ENCODE peak calls at places on chromosome X, in five cellular contexts. N, A, X, G and W are unnamed samples.

GRCh38 chrX:97308161-97308560 is 424.5 kb downstream of the RPA4 start:
- DNase-seq in N (no peak), A (no peak), X (no peak), G (no peak), W (no peak)

GRCh38 chrX:153909024-153909979 is 4.8 kb downstream of the AVPR2 start:
- DNase-seq in N (no peak), A (peak), X (no peak), G (no peak), W (peak)

GRCh38 chrX:13254076-13254785 is 65.6 kb downstream of the ATXN3L start:
- DNase-seq in N (peak), A (peak), X (no peak), G (no peak), W (no peak)

GRCh38 chrX:77070108-77070918 is 376.9 kb upstream of the FGF16 start:
- DNase-seq in N (no peak), A (no peak), X (no peak), G (no peak), W (no peak)

GRCh38 chrX:148309413-148309812 is 191.0 kb upstream of the AFF2 start:
- DNase-seq in N (no peak), A (no peak), X (no peak), G (no peak), W (no peak)

GRCh38 chrX:40314070-40314469 is 216.3 kb upstream of the BCOR start:
- DNase-seq in N (no peak), A (no peak), X (no peak), G (peak), W (peak)

GRCh38 chrX:45735571-45735970 is 534.9 kb upstream of the DIPK2B start:
- DNase-seq in N (no peak), A (no peak), X (no peak), G (no peak), W (no peak)

GRCh38 chrX:16711219-16712115 is 1.0 kb downstream of the CTPS2 start:
- DNase-seq in N (no peak), A (peak), X (no peak), G (peak), W (no peak)

GRCh38 chrX:24082446-24082845 is 27.7 kb downstream of the EIF2S3 start:
- DNase-seq in N (no peak), A (no peak), X (no peak), G (no peak), W (no peak)

GRCh38 chrX:48753708-48754107 is 7.8 kb upstream of the GLOD5 start:
- DNase-seq in N (no peak), A (no peak), X (no peak), G (no peak), W (no peak)

GRCh38 chrX:123975180-123975579 is 13.7 kb downstream of the STAG2 start:
- DNase-seq in N (no peak), A (no peak), X (no peak), G (no peak), W (no peak)

GRCh38 chrX:119690921-119691716 is 1.8 kb downstream of the SEPTIN6 start:
- DNase-seq in N (no peak), A (no peak), X (no peak), G (no peak), W (no peak)

GRCh38 chrX:19682712-19683331 is 167.5 kb upstream of the MAP3K15 start:
- DNase-seq in N (no peak), A (no peak), X (no peak), G (no peak), W (peak)
- TF ChIP-seq SUZ12 in N (no peak), A (no peak), X (no peak), G (no peak), W (no peak)

GRCh38 chrX:11722304-11722703 is 35.7 kb upstream of the MSL3 start:
- DNase-seq in N (no peak), A (no peak), X (no peak), G (no peak), W (no peak)

GRCh38 chrX:11728556-11728955 is 29.5 kb upstream of the MSL3 start:
- DNase-seq in N (no peak), A (no peak), X (no peak), G (no peak), W (no peak)

GRCh38 chrX:11725631-11726442 is 32.2 kb upstream of the MSL3 start:
- DNase-seq in N (no peak), A (peak), X (no peak), G (no peak), W (no peak)

GRCh38 chrX:11724122-11725017 is 33.7 kb upstream of the MSL3 start:
- DNase-seq in N (no peak), A (peak), X (no peak), G (no peak), W (peak)
- TF ChIP-seq SUZ12 in N (no peak), A (no peak), X (no peak), G (no peak), W (no peak)

GRCh38 chrX:126165721-126166401 is at the start of gene DCAF12L2:
- DNase-seq in N (no peak), A (no peak), X (no peak), G (peak), W (no peak)
- TF ChIP-seq SUZ12 in N (no peak), A (no peak), X (no peak), G (no peak), W (no peak)

DNA sequence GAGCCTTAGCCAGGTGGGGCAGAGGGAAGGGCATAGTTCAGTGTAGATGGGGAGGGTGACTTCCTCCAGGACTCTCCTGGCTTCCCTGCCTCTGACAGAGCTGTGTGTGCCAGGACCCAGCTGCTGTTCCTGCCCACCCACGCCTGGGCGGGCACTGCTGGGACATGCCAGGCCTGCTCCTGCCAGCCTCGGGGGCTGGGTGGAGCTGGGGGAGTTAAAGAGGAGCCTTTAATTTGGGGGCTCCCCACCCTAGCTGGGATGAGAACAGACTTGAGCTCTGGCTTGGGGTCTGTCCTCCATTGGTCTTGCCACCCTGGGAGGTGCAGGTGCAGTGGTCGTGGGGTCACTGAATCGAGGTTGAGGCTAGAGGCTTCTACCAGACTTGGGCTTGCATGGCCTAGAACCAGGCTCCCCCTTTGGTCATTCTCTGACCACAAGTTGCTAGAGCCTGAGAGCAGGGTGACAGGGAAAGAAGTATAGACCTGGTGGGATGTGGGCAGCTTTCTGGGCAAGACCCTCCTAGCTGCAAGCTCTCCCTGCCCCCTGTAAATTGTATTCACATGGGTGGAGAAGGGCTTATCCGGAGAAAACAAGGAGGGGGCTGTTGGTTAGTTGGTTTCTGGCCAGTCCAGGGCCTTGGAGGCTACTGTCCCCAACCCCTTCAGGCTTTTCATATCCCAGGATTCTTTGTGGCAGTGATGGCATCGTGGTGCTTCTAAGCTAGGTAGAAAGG is 5.7 kb downstream of the EFNB1 start:
- DNase-seq in N (no peak), A (no peak), X (no peak), G (peak), W (no peak)
- TF ChIP-seq SUZ12 in N (no peak), A (no peak), X (no peak), G (no peak), W (no peak)

GRCh38 chrX:112081781-112082482 is 644 bp downstream of the TRPC5 start:
- DNase-seq in N (no peak), A (no peak), X (no peak), G (peak), W (no peak)
- TF ChIP-seq SUZ12 in N (no peak), A (no peak), X (no peak), G (peak), W (no peak)